ENCODE peak calls at places on chromosome 22, in four cellular contexts. Q is CD8-positive, alpha-beta T cell; D is cardiac muscle cell; O is colonic mucosa. U is an unnamed sample.

GRCh38 chr22:21650823-21651520 is 8.9 kb downstream of the SDF2L1 start:
- DNase-seq in D (no peak), O (no peak), Q (no peak), U (no peak)

GRCh38 chr22:21699643-21700042 is 33.8 kb downstream of the PPIL2 start:
- DNase-seq in O (no peak), D (no peak), Q (no peak), U (no peak)

GRCh38 chr22:38139901-38140300 is 29.4 kb upstream of the BAIAP2L2 start:
- DNase-seq in Q (no peak), O (no peak), D (no peak), U (no peak)

GRCh38 chr22:44154431-44154942 is 26.2 kb upstream of the PARVG start:
- DNase-seq in O (no peak), D (no peak), Q (no peak), U (no peak)

GRCh38 chr22:47548953-47549740 is 786.7 kb downstream of the TBC1D22A start:
- DNase-seq in O (no peak), D (no peak), Q (peak; percentile 43), U (no peak)

GRCh38 chr22:48498526-48499331 is 1328.9 kb downstream of the BRD1 start:
- DNase-seq in O (no peak), Q (no peak), D (no peak), U (no peak)

GRCh38 chr22:29041408-29041807 is 20.2 kb downstream of the C22orf31 start:
- DNase-seq in D (no peak), Q (no peak), O (no peak), U (no peak)

GRCh38 chr22:44721206-44721605 is 19.2 kb downstream of the PRR5 start:
- DNase-seq in D (peak; percentile 64), O (no peak), Q (no peak), U (no peak)

GRCh38 chr22:30301995-30302809 is 12.9 kb upstream of the CASTOR1 start:
- DNase-seq in O (peak; percentile 74), D (no peak), Q (no peak), U (no peak)

GRCh38 chr22:44870021-44870420 is 117.6 kb downstream of the ARHGAP8 start:
- DNase-seq in O (no peak), D (peak; percentile 38), Q (no peak), U (no peak)

GRCh38 chr22:22576989-22577427 is 17.9 kb upstream of the PRAME start:
- DNase-seq in O (no peak), D (no peak), Q (no peak), U (no peak)

GRCh38 chr22:24565077-24565476 is 9.3 kb downstream of the SNRPD3 start:
- DNase-seq in O (no peak), D (no peak), Q (no peak), U (no peak)

DNA sequence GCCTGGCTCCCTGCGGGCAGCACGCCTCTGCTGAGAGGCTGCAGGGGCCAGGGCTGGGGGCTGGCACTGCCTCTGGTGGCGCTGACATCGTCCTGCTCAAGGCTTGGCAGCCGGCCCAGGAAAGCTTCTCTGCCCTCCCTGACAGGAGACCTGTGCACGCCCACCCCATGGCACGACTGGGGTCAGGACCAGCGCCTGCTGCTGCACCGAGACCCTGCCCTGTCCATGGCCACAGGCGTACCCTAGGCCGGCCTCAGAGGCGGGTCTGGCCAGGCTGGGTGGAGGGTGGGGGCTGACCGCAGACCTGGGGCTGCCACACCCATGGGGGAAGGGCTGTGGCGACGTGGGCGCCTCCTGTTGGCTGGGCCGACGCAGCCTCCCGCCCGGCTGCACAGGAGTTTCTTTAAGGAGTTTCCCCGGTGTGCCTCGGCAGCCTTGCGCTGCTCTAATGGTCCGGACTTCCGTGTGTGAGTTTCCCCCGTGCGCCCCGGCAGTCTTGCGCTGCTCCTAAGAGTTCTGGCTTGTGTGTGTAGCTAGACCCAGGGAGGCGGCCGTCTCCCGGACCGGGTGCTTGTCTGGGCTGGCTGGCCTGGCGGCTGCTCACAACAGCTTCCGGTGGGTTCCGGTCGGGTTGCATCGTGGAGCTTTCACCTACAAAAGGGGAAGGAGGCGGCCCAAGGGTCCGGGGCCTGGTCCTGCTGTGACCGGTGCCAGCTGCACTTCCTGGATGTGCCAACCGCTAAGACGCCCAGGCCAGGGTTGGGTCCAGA is 4.7 kb downstream of the TRABD start:
- DNase-seq in O (peak; percentile 90), D (peak; percentile 43), Q (peak; percentile 89), U (no peak)
- TF ChIP-seq CTCF in O (peak; percentile 49), D (peak; percentile 32), Q (peak; percentile 42), U (no peak)

DNA sequence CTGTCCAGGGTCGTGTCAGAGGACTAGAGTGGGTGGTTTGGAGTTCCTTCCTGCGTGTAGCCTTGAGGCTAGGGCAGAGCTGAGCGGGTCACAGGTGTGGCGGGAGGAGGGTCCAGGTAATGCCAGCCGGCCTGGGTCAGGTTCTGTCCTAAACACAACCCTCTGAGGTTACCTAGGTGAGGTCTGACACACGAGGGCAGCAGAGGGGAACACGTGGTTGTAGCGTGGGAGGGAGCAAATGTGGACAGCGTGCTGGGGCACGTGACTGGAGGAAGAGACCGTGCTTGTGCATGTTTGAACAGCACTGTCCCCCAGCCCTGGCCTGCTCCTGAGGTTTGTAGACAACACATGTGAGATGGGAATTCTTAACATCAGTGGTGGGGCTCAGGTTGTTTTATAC is 13.1 kb downstream of the MOV10L1 start:
- DNase-seq in D (no peak), Q (no peak), O (no peak), U (no peak)
- TF ChIP-seq CTCF in D (no peak), Q (no peak), O (no peak), U (no peak)

GRCh38 chr22:46463435-46464227 is 73.8 kb downstream of the CELSR1 start:
- DNase-seq in D (no peak), O (no peak), Q (no peak), U (no peak)

GRCh38 chr22:46464296-46464695 is 73.1 kb downstream of the CELSR1 start:
- DNase-seq in O (no peak), Q (no peak), D (no peak), U (no peak)

GRCh38 chr22:46465348-46465725 is 72.1 kb downstream of the CELSR1 start:
- DNase-seq in D (peak; percentile 52), Q (no peak), O (no peak), U (no peak)

GRCh38 chr22:46465793-46466192 is 71.6 kb downstream of the CELSR1 start:
- DNase-seq in Q (no peak), O (no peak), D (no peak), U (no peak)

GRCh38 chr22:46464701-46465347 is 72.6 kb downstream of the CELSR1 start:
- DNase-seq in O (no peak), D (no peak), Q (no peak), U (no peak)
- TF ChIP-seq CTCF in O (no peak), D (no peak), Q (no peak), U (no peak)

GRCh38 chr22:39920134-39920743 is 19.4 kb downstream of the GRAP2 start:
- DNase-seq in D (no peak), Q (no peak), O (no peak), U (no peak)

GRCh38 chr22:39925273-39925672 is 24.4 kb downstream of the GRAP2 start:
- DNase-seq in O (no peak), D (no peak), Q (no peak), U (no peak)

GRCh38 chr22:39924286-39924685 is 23.4 kb downstream of the GRAP2 start:
- DNase-seq in D (no peak), Q (no peak), O (no peak), U (no peak)

GRCh38 chr22:39926175-39927152 is 25.6 kb downstream of the GRAP2 start:
- DNase-seq in D (no peak), O (peak; percentile 62), Q (no peak), U (no peak)

DNA sequence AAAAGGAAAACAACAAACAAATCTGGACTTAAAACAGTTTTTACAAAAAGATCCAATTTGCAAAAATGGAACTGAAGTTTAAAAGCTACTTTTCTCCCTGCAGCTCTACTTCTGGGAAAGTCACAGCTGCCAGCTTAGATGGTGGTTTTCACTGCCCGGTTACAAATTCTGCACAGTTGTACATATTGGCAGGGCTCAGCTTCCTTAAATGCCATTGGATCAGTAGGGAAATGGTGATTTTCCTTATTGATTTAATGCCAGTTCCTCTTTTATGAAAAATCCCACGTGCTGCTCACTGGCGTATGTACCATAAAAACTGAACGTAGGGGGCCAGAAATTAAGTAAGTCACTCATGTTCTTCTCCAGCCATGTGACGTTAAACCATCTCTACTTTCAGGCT is 22.8 kb downstream of the GRAP2 start:
- DNase-seq in Q (no peak), O (no peak), D (no peak), U (no peak)
- TF ChIP-seq CTCF in Q (no peak), O (no peak), D (no peak), U (no peak)

GRCh38 chr22:35328472-35328885 is 28.8 kb downstream of the TOM1 start:
- DNase-seq in D (no peak), O (no peak), Q (no peak), U (no peak)

GRCh38 chr22:35326854-35327562 is 27.3 kb downstream of the TOM1 start:
- DNase-seq in O (no peak), D (no peak), Q (no peak), U (no peak)

GRCh38 chr22:35327690-35328471 is 28.2 kb downstream of the TOM1 start:
- DNase-seq in Q (no peak), D (no peak), O (no peak), U (no peak)

GRCh38 chr22:35330258-35330861 is 30.7 kb downstream of the TOM1 start:
- DNase-seq in D (no peak), O (peak; percentile 70), Q (peak; percentile 62), U (no peak)

GRCh38 chr22:35329114-35329847 is 29.6 kb downstream of the TOM1 start:
- DNase-seq in Q (no peak), D (no peak), O (no peak), U (no peak)
- TF ChIP-seq CTCF in Q (no peak), D (no peak), O (peak; percentile 12), U (peak; percentile 15)

GRCh38 chr22:39543095-39543494 is 10.5 kb upstream of the RPS19BP1 start:
- DNase-seq in O (no peak), Q (no peak), D (peak; percentile 68), U (peak; percentile 49)
- TF ChIP-seq CTCF in O (no peak), Q (no peak), D (peak; percentile 60), U (peak; percentile 57)